ENCODE peak calls at places on chromosomes 6 and 20, in four cellular contexts. J, F, A and E are unnamed samples.
A peak's percentile ranks its signal among the peaks of the same experiment; 100 is the strongest.

GRCh38 chr6:2865270-2866182 is 23.9 kb upstream of the SERPINB1 start:
- DNase-seq in J (no peak), F (no peak), A (peak; percentile 88), E (no peak)

GRCh38 chr6:157539421-157539822 is 158.4 kb downstream of the ZDHHC14 start:
- DNase-seq in F (no peak), A (no peak), J (no peak), E (no peak)

GRCh38 chr6:31582230-31582601 is at the start of gene LTB:
- DNase-seq in A (no peak), J (no peak), F (peak; percentile 55), E (no peak)

GRCh38 chr6:170344631-170345576 is 38.3 kb downstream of the FAM120B start:
- DNase-seq in J (no peak), A (peak; percentile 79), F (no peak), E (peak; percentile 39)

GRCh38 chr6:35218021-35218420 is 4.3 kb downstream of the SCUBE3 start:
- DNase-seq in A (peak; percentile 9), F (no peak), J (no peak), E (no peak)

GRCh38 chr20:46022411-46023147 is 6.4 kb upstream of the SLC12A5 start:
- DNase-seq in J (no peak), F (peak; percentile 81), A (no peak), E (peak; percentile 48)

GRCh38 chr6:105968230-105968954 is 117.7 kb upstream of the PRDM1 start:
- DNase-seq in J (no peak), A (no peak), F (no peak), E (no peak)

GRCh38 chr20:18808712-18809111 is 4.9 kb upstream of the SCP2D1 start:
- DNase-seq in F (no peak), A (no peak), J (no peak), E (no peak)

GRCh38 chr6:138287144-138287955 is 69.1 kb upstream of the PBOV1 start:
- DNase-seq in F (peak; percentile 35), A (peak; percentile 23), J (no peak), E (peak; percentile 64)

GRCh38 chr6:21033575-21034026 is 499.3 kb downstream of the CDKAL1 start:
- DNase-seq in J (peak; percentile 44), A (no peak), F (no peak), E (no peak)

GRCh38 chr20:57651977-57652864 is 32.0 kb upstream of the ZBP1 start:
- DNase-seq in F (peak; percentile 15), J (peak; percentile 4), A (no peak), E (no peak)

GRCh38 chr6:12958052-12958706 is 241.6 kb downstream of the PHACTR1 start:
- DNase-seq in F (no peak), J (no peak), A (peak; percentile 35), E (no peak)

GRCh38 chr6:167150815-167151557 is 6.8 kb downstream of the GPR31 start:
- DNase-seq in J (no peak), F (no peak), A (no peak), E (no peak)

GRCh38 chr20:25058797-25059486 is 1.0 kb upstream of the ACSS1 start:
- DNase-seq in F (no peak), J (no peak), A (no peak), E (no peak)

GRCh38 chr6:79604583-79605037 is 26.5 kb upstream of the SH3BGRL2 start:
- DNase-seq in J (no peak), A (peak; percentile 91), F (no peak), E (no peak)

GRCh38 chr6:80425089-80425823 is 318.8 kb downstream of the BCKDHB start:
- DNase-seq in A (peak; percentile 77), F (no peak), J (no peak), E (no peak)

GRCh38 chr6:105609375-105609991 is 206.6 kb upstream of the PREP start:
- DNase-seq in A (no peak), J (no peak), F (no peak), E (no peak)

GRCh38 chr6:27752038-27752885 is 159.9 kb downstream of the OR2B2 start:
- DNase-seq in A (peak; percentile 83), F (peak; percentile 54), J (peak; percentile 64), E (peak; percentile 56)

GRCh38 chr6:122238861-122239260 is 160.6 kb upstream of the HSF2 start:
- DNase-seq in J (no peak), F (no peak), A (no peak), E (no peak)

GRCh38 chr20:61260905-61261304 is 8.8 kb downstream of the CDH4 start:
- DNase-seq in F (no peak), A (no peak), J (no peak), E (no peak)

GRCh38 chr6:83265384-83265783 is 72.2 kb downstream of the RWDD2A start:
- DNase-seq in A (peak; percentile 14), J (no peak), F (no peak), E (no peak)

GRCh38 chr6:158072083-158072721 is 90.5 kb downstream of the SYNJ2 start:
- DNase-seq in F (peak; percentile 68), J (peak; percentile 62), A (peak; percentile 54), E (peak; percentile 85)

GRCh38 chr6:81166770-81167169 is 585.7 kb downstream of the TENT5A start:
- DNase-seq in J (no peak), A (peak; percentile 5), F (no peak), E (no peak)

GRCh38 chr6:27866370-27867050 is 45.7 kb downstream of the OR2B2 start:
- DNase-seq in F (no peak), A (peak; percentile 72), J (no peak), E (no peak)

GRCh38 chr6:104943781-104944180 is 13.1 kb upstream of the LIN28B start:
- DNase-seq in F (no peak), J (no peak), A (peak; percentile 19), E (no peak)

GRCh38 chr6:135310291-135310690 is 129.2 kb downstream of the MYB start:
- DNase-seq in F (no peak), A (no peak), J (no peak), E (no peak)